ENCODE peak calls at places on chromosomes 12 and 14, in five cellular contexts. W is HepG2, I is GM12878, O is SK-N-SH, J is K562. G is an unnamed sample.

GRCh38 chr12:53696285-53696654 is 20.4 kb upstream of the ATP5MC2 start:
- DNase-seq in W (peak), I (peak), O (peak), J (peak), G (peak)

GRCh38 chr14:64604854-64605253 is 55.1 kb downstream of the PPP1R36 start:
- DNase-seq in W (no peak), I (no peak), O (no peak), J (no peak), G (no peak)

GRCh38 chr12:130439250-130439649 is 101.6 kb downstream of the PIWIL1 start:
- DNase-seq in W (no peak), I (no peak), O (no peak), J (no peak), G (no peak)

GRCh38 chr14:103021817-103022668 is 35.3 kb downstream of the CDC42BPB start:
- DNase-seq in W (no peak), I (no peak), O (no peak), J (no peak), G (no peak)

GRCh38 chr12:112967858-112968257 is 10.5 kb upstream of the OAS2 start:
- DNase-seq in W (no peak), I (no peak), O (no peak), J (no peak), G (no peak)

GRCh38 chr12:52867636-52868035 is 18.8 kb upstream of the KRT78 start:
- DNase-seq in W (no peak), I (no peak), O (no peak), J (no peak), G (no peak)

GRCh38 chr12:126862500-126862899 is 1404.5 kb upstream of the TMEM132C start:
- DNase-seq in W (no peak), I (no peak), O (no peak), J (peak), G (no peak)

GRCh38 chr12:128816643-128816920 is 7.2 kb downstream of the SLC15A4 start:
- DNase-seq in W (no peak), I (no peak), O (no peak), J (no peak), G (no peak)

GRCh38 chr12:117727301-117727700 is 241.5 kb downstream of the KSR2 start:
- DNase-seq in W (no peak), I (no peak), O (no peak), J (no peak), G (no peak)

GRCh38 chr14:35687335-35687939 is 121.7 kb downstream of the RALGAPA1 start:
- DNase-seq in W (peak), I (peak), O (peak), J (peak), G (peak)

GRCh38 chr12:6370994-6371754 is 4.2 kb downstream of the SCNN1A start:
- DNase-seq in W (peak), I (peak), O (no peak), J (peak), G (peak)

GRCh38 chr14:31990959-31991541 is 86.1 kb upstream of the ARHGAP5 start:
- DNase-seq in W (peak), I (no peak), O (no peak), J (no peak), G (no peak)

GRCh38 chr12:66269757-66270383 is 32.4 kb upstream of the HELB start:
- DNase-seq in W (peak), I (peak), O (peak), J (peak), G (peak)

GRCh38 chr12:61758661-61759060 is 501.5 kb upstream of the USP15 start:
- DNase-seq in W (no peak), I (no peak), O (no peak), J (no peak), G (no peak)

GRCh38 chr12:91778938-91779400 is 366.7 kb downstream of the BTG1 start:
- DNase-seq in W (peak), I (peak), O (no peak), J (peak), G (peak)

GRCh38 chr14:47269788-47270492 is 405.5 kb downstream of the MDGA2 start:
- DNase-seq in W (no peak), I (no peak), O (no peak), J (no peak), G (no peak)

GRCh38 chr14:42011221-42011620 is 404.5 kb downstream of the LRFN5 start:
- DNase-seq in W (no peak), I (no peak), O (no peak), J (no peak), G (no peak)

GRCh38 chr14:37060496-37061260 is 111.7 kb downstream of the SLC25A21 start:
- DNase-seq in W (no peak), I (no peak), O (no peak), J (no peak), G (no peak)

GRCh38 chr12:67764946-67765619 is 116.5 kb downstream of the DYRK2 start:
- DNase-seq in W (no peak), I (no peak), O (no peak), J (no peak), G (no peak)

GRCh38 chr14:75794615-75795038 is 133.6 kb downstream of the TTLL5 start:
- DNase-seq in W (peak), I (no peak), O (peak), J (peak), G (peak)

GRCh38 chr14:60488175-60488574 is 2.3 kb upstream of the C14orf39 start:
- DNase-seq in W (no peak), I (no peak), O (peak), J (no peak), G (no peak)

GRCh38 chr14:61466249-61466904 is 145.0 kb downstream of the PRKCH start:
- DNase-seq in W (peak), I (no peak), O (no peak), J (no peak), G (no peak)

GRCh38 chr14:102225936-102226335 is 79.0 kb downstream of the MOK start:
- DNase-seq in W (no peak), I (no peak), O (no peak), J (no peak), G (no peak)

GRCh38 chr12:49287876-49288275 is 7.1 kb upstream of the PRPH start:
- DNase-seq in W (no peak), I (no peak), O (no peak), J (no peak), G (no peak)

GRCh38 chr12:122793685-122794106 is 19.3 kb downstream of the CCDC62 start:
- DNase-seq in W (peak), I (no peak), O (peak), J (peak), G (peak)

GRCh38 chr14:54781936-54782802 is 120.5 kb downstream of the GCH1 start:
- DNase-seq in W (no peak), I (no peak), O (no peak), J (no peak), G (no peak)

GRCh38 chr12:124328116-124328515 is 33.2 kb downstream of the RFLNA start:
- DNase-seq in W (no peak), I (no peak), O (no peak), J (no peak), G (no peak)

GRCh38 chr12:78712834-78713455 is 151.6 kb upstream of the SYT1 start:
- DNase-seq in W (no peak), I (no peak), O (no peak), J (no peak), G (no peak)

GRCh38 chr12:6096527-6096926 is 27.9 kb downstream of the VWF start:
- DNase-seq in W (no peak), I (no peak), O (no peak), J (no peak), G (no peak)

GRCh38 chr12:125185740-125186470 is 120.7 kb downstream of the AACS start:
- DNase-seq in W (peak), I (no peak), O (peak), J (peak), G (peak)

GRCh38 chr12:57726884-57727757 is 11.4 kb downstream of the AGAP2 start:
- DNase-seq in W (no peak), I (no peak), O (no peak), J (no peak), G (no peak)

GRCh38 chr12:105479710-105480109 is 149.2 kb downstream of the C12orf75 start:
- DNase-seq in W (no peak), I (no peak), O (no peak), J (no peak), G (no peak)

GRCh38 chr14:91123201-91123600 is 9.3 kb downstream of the DGLUCY start:
- DNase-seq in W (no peak), I (no peak), O (peak), J (no peak), G (no peak)

GRCh38 chr12:54891717-54892478 is 37.6 kb downstream of the MUCL1 start:
- DNase-seq in W (peak), I (no peak), O (no peak), J (no peak), G (no peak)
- TF ChIP-seq ZBTB33 in W (no peak), I (no peak), O (no peak), J (no peak), G (no peak)

DNA sequence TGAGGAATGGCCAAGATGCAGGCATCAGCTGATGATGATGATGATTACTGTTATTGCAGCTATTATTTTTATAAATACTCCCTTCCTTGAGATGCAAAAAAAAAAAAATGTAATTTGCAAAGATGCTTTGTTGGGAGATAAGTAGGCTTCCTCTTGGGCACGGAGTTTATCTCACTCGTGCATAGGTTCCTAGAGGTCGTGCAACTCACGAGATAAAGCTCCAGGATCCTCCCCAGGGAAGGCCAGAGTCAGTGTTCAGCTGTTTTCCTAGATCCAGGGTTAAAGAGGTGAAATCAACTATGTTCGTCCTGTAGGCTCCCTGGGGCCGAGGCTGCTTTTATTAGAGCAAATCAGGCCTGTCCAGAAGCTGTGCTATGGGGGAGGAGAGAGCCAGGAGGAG is 270.2 kb downstream of the NRXN3 start:
- DNase-seq in W (no peak), I (no peak), O (no peak), J (peak), G (no peak)
- TF ChIP-seq ZBTB33 in W (no peak), I (no peak), O (no peak), J (no peak), G (no peak)

GRCh38 chr12:9662488-9662887 is 7.0 kb upstream of the CLEC2D start:
- DNase-seq in W (no peak), I (no peak), O (no peak), J (no peak), G (no peak)
- TF ChIP-seq ZBTB33 in W (no peak), I (no peak), O (no peak), J (no peak), G (no peak)

GRCh38 chr14:52131640-52132320 is 62.9 kb upstream of the NID2 start:
- DNase-seq in W (peak), I (peak), O (peak), J (peak), G (peak)
- TF ChIP-seq ZBTB33 in W (no peak), I (no peak), O (no peak), J (no peak), G (peak)

GRCh38 chr12:116416161-116416560 is 138.7 kb upstream of the MED13L start:
- DNase-seq in W (no peak), I (no peak), O (no peak), J (no peak), G (no peak)
- TF ChIP-seq ZBTB33 in W (no peak), I (no peak), O (no peak), J (no peak), G (no peak)

GRCh38 chr12:46608431-46609280 is 217.1 kb downstream of the SLC38A4 start:
- DNase-seq in W (no peak), I (no peak), O (no peak), J (no peak), G (no peak)
- TF ChIP-seq ZBTB33 in W (no peak), I (no peak), O (no peak), J (no peak), G (no peak)

GRCh38 chr12:10466311-10466710 is 13.1 kb upstream of the KLRC1 start:
- DNase-seq in W (no peak), I (no peak), O (no peak), J (no peak), G (no peak)
- TF ChIP-seq ZBTB33 in W (no peak), I (no peak), O (no peak), J (no peak), G (no peak)

GRCh38 chr12:94377599-94377998 is 82.1 kb downstream of the CEP83 start:
- DNase-seq in W (no peak), I (no peak), O (no peak), J (no peak), G (no peak)
- TF ChIP-seq ZBTB33 in W (no peak), I (no peak), O (no peak), J (no peak), G (no peak)

DNA sequence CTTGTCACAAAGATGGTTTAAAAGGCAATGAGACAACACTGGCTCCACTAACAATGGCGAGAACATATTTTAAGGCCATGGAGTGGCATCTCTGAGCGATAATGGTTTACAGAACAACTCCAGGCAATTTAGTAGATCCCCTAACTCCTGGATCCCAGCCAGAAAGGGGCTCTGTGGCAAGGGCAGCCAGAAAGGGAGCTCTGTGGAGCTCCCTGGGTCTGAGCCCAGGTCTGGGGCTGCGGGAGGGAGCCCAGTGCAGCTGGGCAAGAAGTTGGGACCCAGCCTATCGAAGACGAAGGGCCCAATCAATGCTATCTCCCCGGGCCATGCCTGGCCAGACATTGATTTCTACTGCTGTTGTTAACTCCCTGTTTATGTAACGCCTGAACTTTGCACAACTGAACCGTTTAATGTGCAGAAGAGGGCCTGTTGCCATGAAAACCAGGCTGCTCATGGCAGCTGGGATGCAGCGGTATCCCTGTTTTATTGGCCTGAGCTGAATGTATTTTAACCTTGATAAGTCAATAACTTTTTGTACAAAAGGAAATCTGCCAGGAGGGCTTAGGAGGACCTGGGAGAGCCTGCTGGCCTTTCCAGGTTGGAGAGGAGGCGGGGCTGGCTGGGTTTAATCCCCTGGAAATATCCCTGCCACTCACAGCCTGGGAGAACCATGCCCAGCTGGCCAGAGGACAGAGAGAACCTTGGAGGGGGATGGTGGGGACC is 6.7 kb upstream of the FAM222A start:
- DNase-seq in W (peak), I (no peak), O (peak), J (no peak), G (no peak)
- TF ChIP-seq ZBTB33 in W (no peak), I (no peak), O (no peak), J (no peak), G (no peak)

G was measured in HCT116.